ENCODE peak calls at places on chromosomes 2 and 18, in nine cellular contexts. H, R, O, I, P, T, N, X and B are unnamed samples.

GRCh38 chr2:117396161-117396560 is 418.3 kb upstream of the DDX18 start:
- DNase-seq in X (no peak), O (no peak), T (no peak), H (no peak), I (no peak), R (no peak), P (no peak), N (no peak), B (no peak)

GRCh38 chr18:26888259-26888658 is 22.8 kb upstream of the AQP4 start:
- DNase-seq in H (no peak), I (no peak), T (no peak), O (no peak), P (no peak), R (no peak), X (no peak), N (no peak), B (no peak)

GRCh38 chr2:154256136-154256535 is 384.4 kb downstream of the GALNT13 start:
- DNase-seq in R (no peak), X (no peak), N (no peak), H (no peak), I (no peak), O (no peak), P (no peak), T (no peak), B (no peak)

GRCh38 chr2:191895743-191896142 is 48.9 kb upstream of the CAVIN2 start:
- DNase-seq in R (no peak), N (no peak), P (no peak), I (no peak), T (no peak), H (no peak), X (no peak), O (no peak), B (no peak)

GRCh38 chr2:11024010-11024615 is 112.4 kb downstream of the KCNF1 start:
- DNase-seq in I (no peak), R (no peak), X (peak), H (no peak), O (no peak), T (no peak), P (no peak), N (no peak), B (no peak)

GRCh38 chr2:133303150-133303549 is 265.1 kb downstream of the NCKAP5 start:
- DNase-seq in O (peak), N (no peak), X (peak), T (no peak), P (no peak), I (no peak), H (peak), R (no peak), B (no peak)

GRCh38 chr18:13280066-13280795 is 61.7 kb downstream of the LDLRAD4 start:
- DNase-seq in R (no peak), T (no peak), I (no peak), H (peak), P (no peak), X (peak), O (no peak), N (no peak), B (peak)

GRCh38 chr2:8319219-8319618 is 362.6 kb upstream of the ID2 start:
- DNase-seq in T (no peak), H (no peak), X (no peak), I (no peak), N (no peak), P (no peak), R (no peak), O (no peak), B (no peak)

GRCh38 chr18:79064228-79064627 is 5.0 kb upstream of the ATP9B start:
- DNase-seq in O (no peak), N (no peak), H (no peak), P (no peak), R (no peak), X (no peak), T (no peak), I (no peak), B (no peak)

GRCh38 chr2:207223051-207223450 is 57.3 kb upstream of the KLF7 start:
- DNase-seq in I (no peak), T (no peak), X (peak), P (no peak), N (no peak), R (no peak), H (peak), O (peak), B (no peak)

GRCh38 chr2:71716697-71717624 is 263.6 kb downstream of the DYSF start:
- DNase-seq in H (peak), N (peak), R (no peak), T (no peak), O (peak), I (no peak), X (peak), P (peak), B (peak)

GRCh38 chr2:59150430-59150829 is 909.3 kb upstream of the FANCL start:
- DNase-seq in N (no peak), T (no peak), H (no peak), R (no peak), X (peak), P (no peak), O (no peak), I (no peak), B (no peak)

GRCh38 chr2:200705305-200705985 is 106.3 kb upstream of the BZW1 start:
- DNase-seq in P (no peak), R (no peak), O (peak), N (no peak), T (peak), X (peak), I (no peak), H (peak), B (no peak)

GRCh38 chr2:128281852-128282245 is 36.8 kb downstream of the HS6ST1 start:
- DNase-seq in H (no peak), O (no peak), I (no peak), P (peak), T (no peak), R (no peak), N (no peak), X (no peak), B (peak)

GRCh38 chr2:102110168-102110567 is 32.4 kb upstream of the IL1R1 start:
- DNase-seq in N (no peak), I (no peak), T (no peak), H (no peak), X (no peak), R (no peak), P (no peak), O (no peak), B (no peak)

GRCh38 chr2:212538156-212539144 is at the start of gene ERBB4:
- DNase-seq in T (no peak), I (no peak), H (no peak), R (no peak), X (no peak), N (no peak), P (peak), O (no peak), B (peak)
- TF ChIP-seq CTCF in T (no peak), I (no peak), H (no peak), R (no peak), X (no peak), N (no peak), P (no peak), O (no peak), B (no peak)

DNA sequence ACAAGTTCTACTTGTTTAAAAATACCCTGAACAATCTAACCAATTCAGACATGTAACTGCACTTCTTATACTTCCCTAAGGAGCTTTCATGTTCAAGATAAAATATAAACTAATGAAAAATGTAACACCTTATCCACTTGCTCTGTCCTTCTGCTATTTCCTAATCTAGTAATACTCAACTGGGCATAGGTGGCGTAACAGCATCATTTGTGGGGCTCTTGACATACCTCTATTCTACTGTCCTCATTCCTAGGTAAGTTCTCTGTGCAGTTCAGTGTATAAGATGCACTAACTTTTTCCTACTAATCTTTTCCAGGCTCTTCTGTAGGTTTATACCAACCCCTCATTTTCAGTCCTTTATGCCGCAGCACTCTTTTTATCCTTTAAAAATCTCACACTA is 36.7 kb downstream of the PRKD3 start:
- DNase-seq in H (no peak), N (no peak), X (no peak), P (no peak), I (no peak), T (peak), O (peak), R (no peak), B (no peak)
- TF ChIP-seq CTCF in H (peak), N (no peak), X (no peak), P (peak), I (no peak), T (peak), O (peak), R (no peak), B (peak)

DNA sequence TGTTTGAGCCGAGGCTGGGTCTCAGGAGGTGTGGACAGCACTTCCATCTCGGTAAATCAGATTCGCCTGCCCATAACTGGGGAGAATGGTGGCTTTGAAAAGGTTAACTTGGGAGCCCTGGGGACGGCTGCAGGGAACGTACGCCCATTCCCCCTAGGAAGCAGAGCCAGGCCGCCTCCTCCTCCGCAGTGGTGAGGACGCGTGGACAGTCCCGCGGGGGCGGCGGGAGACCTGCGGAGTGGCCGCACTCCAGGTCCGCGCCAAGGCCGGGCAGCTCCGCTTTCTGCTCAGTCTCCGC is 845 bp upstream of the MYCN start:
- DNase-seq in X (no peak), P (peak), H (no peak), R (peak), T (no peak), O (no peak), I (no peak), N (no peak), B (no peak)
- TF ChIP-seq CTCF in X (no peak), P (no peak), H (peak), R (no peak), T (no peak), O (no peak), I (no peak), N (peak), B (no peak)

DNA sequence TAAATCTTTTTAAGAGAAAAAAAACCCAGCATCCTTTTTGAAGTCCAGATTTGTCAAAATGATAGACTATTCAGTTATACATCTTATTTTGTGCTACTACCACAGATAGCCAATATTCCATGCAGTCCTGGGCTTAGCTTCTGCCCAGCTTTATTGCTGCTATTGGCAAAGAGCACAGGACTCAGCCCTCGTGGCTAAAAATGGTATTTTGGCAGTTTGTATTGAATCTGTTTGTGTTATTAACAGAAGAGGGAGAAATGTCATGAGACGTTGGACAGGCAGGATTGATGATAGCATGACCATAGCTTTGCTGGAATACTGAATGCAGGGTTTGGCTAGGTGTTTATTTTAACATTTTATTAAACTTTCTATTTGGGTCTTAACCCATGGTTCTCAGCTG is 19.4 kb downstream of the ELAC1 start:
- DNase-seq in I (no peak), R (no peak), P (no peak), T (no peak), O (no peak), H (no peak), X (no peak), N (no peak), B (no peak)
- TF ChIP-seq CTCF in I (no peak), R (no peak), P (no peak), T (no peak), O (no peak), H (no peak), X (no peak), N (no peak), B (no peak)

GRCh38 chr18:50093366-50093765 is 101.6 kb downstream of the MYO5B start:
- DNase-seq in T (no peak), I (no peak), H (no peak), X (no peak), P (no peak), R (no peak), O (no peak), N (no peak), B (no peak)

GRCh38 chr18:50091495-50092249 is 103.3 kb downstream of the MYO5B start:
- DNase-seq in R (no peak), P (no peak), O (no peak), N (no peak), X (no peak), H (peak), I (no peak), T (no peak), B (no peak)

GRCh38 chr18:50092250-50092780 is 102.6 kb downstream of the MYO5B start:
- DNase-seq in N (no peak), I (no peak), X (no peak), H (no peak), P (no peak), T (no peak), R (no peak), O (no peak), B (no peak)

GRCh38 chr18:50089702-50090101 is 105.2 kb downstream of the MYO5B start:
- DNase-seq in T (no peak), P (no peak), X (no peak), O (no peak), H (no peak), R (no peak), N (no peak), I (no peak), B (no peak)

GRCh38 chr18:50090370-50091312 is 104.3 kb downstream of the MYO5B start:
- DNase-seq in N (no peak), H (no peak), I (no peak), R (no peak), T (no peak), O (no peak), P (no peak), X (no peak), B (no peak)
- TF ChIP-seq CTCF in N (no peak), H (no peak), I (no peak), R (no peak), T (no peak), O (no peak), P (no peak), X (no peak), B (no peak)